ENCODE peak calls at places on chromosomes 4 and X, in nine cellular contexts. C, Y, L, J, S, R, Q, B and K are unnamed samples.

GRCh38 chr4:70601422-70602039 is 9.5 kb downstream of the AMBN start:
- DNase-seq in C (peak; percentile 49), Y (no peak), L (peak; percentile 42), J (peak; percentile 40), S (peak; percentile 78), R (peak; percentile 65), Q (peak; percentile 69), B (no peak), K (no peak)

GRCh38 chrX:129932792-129933321 is 26.9 kb downstream of the UTP14A start:
- DNase-seq in C (peak; percentile 46), Y (no peak), L (no peak), J (no peak), S (peak; percentile 62), R (peak; percentile 11), Q (peak; percentile 48), B (peak; percentile 51), K (no peak)

GRCh38 chr4:17565846-17566245 is 11.2 kb upstream of the LAP3 start:
- DNase-seq in C (no peak), Y (no peak), L (no peak), J (no peak), S (no peak), R (no peak), Q (no peak), B (no peak), K (no peak)

GRCh38 chrX:133444196-133444595 is 28.9 kb upstream of the GPC4 start:
- DNase-seq in C (no peak), Y (no peak), L (no peak), J (no peak), S (no peak), R (no peak), Q (no peak), B (no peak), K (no peak)

GRCh38 chr4:142815834-142816233 is 30.3 kb downstream of the INPP4B start:
- DNase-seq in C (no peak), Y (no peak), L (no peak), J (no peak), S (no peak), R (peak; percentile 13), Q (peak; percentile 91), B (no peak), K (no peak)

GRCh38 chr4:142396279-142396678 is 449.8 kb downstream of the INPP4B start:
- DNase-seq in C (no peak), Y (no peak), L (no peak), J (no peak), S (no peak), R (no peak), Q (peak; percentile 76), B (no peak), K (no peak)

GRCh38 chr4:147709999-147710398 is 21.9 kb upstream of the ARHGAP10 start:
- DNase-seq in C (peak; percentile 61), Y (no peak), L (no peak), J (no peak), S (no peak), R (peak; percentile 16), Q (peak; percentile 36), B (no peak), K (no peak)

GRCh38 chr4:102318526-102318925 is 26.8 kb downstream of the SLC39A8 start:
- DNase-seq in C (peak; percentile 59), Y (no peak), L (peak; percentile 65), J (no peak), S (no peak), R (no peak), Q (no peak), B (no peak), K (no peak)

GRCh38 chr4:117488692-117489091 is 403.3 kb upstream of the TRAM1L1 start:
- DNase-seq in C (no peak), Y (no peak), L (no peak), J (no peak), S (no peak), R (no peak), Q (no peak), B (no peak), K (no peak)

GRCh38 chr4:42778349-42778748 is 114.2 kb upstream of the GRXCR1 start:
- DNase-seq in C (no peak), Y (no peak), L (no peak), J (no peak), S (no peak), R (no peak), Q (no peak), B (no peak), K (no peak)

GRCh38 chr4:166432125-166432524 is 559.1 kb downstream of the TLL1 start:
- DNase-seq in C (no peak), Y (no peak), L (no peak), J (no peak), S (no peak), R (no peak), Q (no peak), B (no peak), K (no peak)

GRCh38 chr4:128649161-128649560 is 160.3 kb upstream of the JADE1 start:
- DNase-seq in C (no peak), Y (no peak), L (no peak), J (no peak), S (no peak), R (no peak), Q (no peak), B (no peak), K (no peak)

GRCh38 chr4:159035570-159035969 is 67.3 kb upstream of the RAPGEF2 start:
- DNase-seq in C (no peak), Y (no peak), L (no peak), J (no peak), S (no peak), R (no peak), Q (no peak), B (no peak), K (no peak)

GRCh38 chrX:24242649-24243556 is 71.0 kb downstream of the SUPT20HL2 start:
- DNase-seq in C (peak; percentile 7), Y (no peak), L (no peak), J (no peak), S (no peak), R (peak; percentile 7), Q (peak; percentile 77), B (no peak), K (peak; percentile 86)

GRCh38 chr4:46505131-46505530 is 115.2 kb upstream of the GABRA2 start:
- DNase-seq in C (no peak), Y (no peak), L (no peak), J (no peak), S (no peak), R (no peak), Q (no peak), B (no peak), K (no peak)

GRCh38 chrX:103629295-103630170 is 758 bp downstream of the TCEAL1 start:
- DNase-seq in C (peak; percentile 38), Y (no peak), L (peak; percentile 59), J (no peak), S (peak; percentile 85), R (peak; percentile 88), Q (peak; percentile 73), B (peak; percentile 76), K (peak; percentile 57)

GRCh38 chr4:188218392-188218791 is 79.2 kb downstream of the TRIML1 start:
- DNase-seq in C (no peak), Y (no peak), L (no peak), J (no peak), S (peak; percentile 45), R (no peak), Q (no peak), B (no peak), K (no peak)

GRCh38 chr4:71449878-71450277 is 111.1 kb downstream of the SLC4A4 start:
- DNase-seq in C (no peak), Y (no peak), L (no peak), J (no peak), S (no peak), R (no peak), Q (no peak), B (no peak), K (no peak)

GRCh38 chrX:50780144-50780543 is 33.9 kb downstream of the SHROOM4 start:
- DNase-seq in C (no peak), Y (no peak), L (no peak), J (no peak), S (no peak), R (no peak), Q (no peak), B (no peak), K (no peak)

GRCh38 chrX:50779694-50780093 is 34.3 kb downstream of the SHROOM4 start:
- DNase-seq in C (no peak), Y (no peak), L (no peak), J (no peak), S (peak; percentile 11), R (peak; percentile 72), Q (peak; percentile 4), B (no peak), K (no peak)
- H3K27ac ChIP-seq in C (no peak overlapping the region), Y (no peak overlapping the region), L (no peak overlapping the region), J (no peak overlapping the region), S (no peak overlapping the region), R (peak overlapping the region; percentile 24), Q (no peak overlapping the region), B (no peak overlapping the region), K (no peak overlapping the region)

GRCh38 chr4:169649545-169650226 is 29.3 kb downstream of the CLCN3 start:
- DNase-seq in C (no peak), Y (no peak), L (no peak), J (no peak), S (no peak), R (no peak), Q (no peak), B (no peak), K (no peak)
- H3K27ac ChIP-seq in C (no peak overlapping the region), Y (no peak overlapping the region), L (no peak overlapping the region), J (no peak overlapping the region), S (no peak overlapping the region), R (no peak overlapping the region), Q (no peak overlapping the region), B (no peak overlapping the region), K (no peak overlapping the region)

GRCh38 chrX:10485331-10485730 is 135.1 kb downstream of the MID1 start:
- DNase-seq in C (peak; percentile 74), Y (no peak), L (no peak), J (no peak), S (no peak), R (no peak), Q (peak; percentile 38), B (no peak), K (no peak)

GRCh38 chrX:10482708-10483107 is 137.7 kb downstream of the MID1 start:
- DNase-seq in C (no peak), Y (no peak), L (no peak), J (no peak), S (no peak), R (no peak), Q (no peak), B (no peak), K (no peak)

GRCh38 chrX:10483191-10483808 is 137.1 kb downstream of the MID1 start:
- DNase-seq in C (peak; percentile 51), Y (no peak), L (no peak), J (no peak), S (no peak), R (no peak), Q (no peak), B (no peak), K (no peak)

GRCh38 chrX:10486373-10486772 is 134.0 kb downstream of the MID1 start:
- DNase-seq in C (peak; percentile 84), Y (no peak), L (no peak), J (peak; percentile 60), S (no peak), R (no peak), Q (peak; percentile 89), B (no peak), K (no peak)

GRCh38 chrX:10484683-10485247 is 135.6 kb downstream of the MID1 start:
- DNase-seq in C (peak; percentile 69), Y (no peak), L (no peak), J (peak; percentile 60), S (no peak), R (peak; percentile 10), Q (peak; percentile 27), B (no peak), K (no peak)
- H3K27ac ChIP-seq in C (no peak overlapping the region), Y (no peak overlapping the region), L (no peak overlapping the region), J (peak overlapping the region; percentile 69), S (no peak overlapping the region), R (peak overlapping the region; percentile 42), Q (peak overlapping the region; percentile 48), B (no peak overlapping the region), K (no peak overlapping the region)

GRCh38 chrX:33307954-33308353 is 96.6 kb upstream of the DMD start:
- DNase-seq in C (peak; percentile 0), Y (no peak), L (no peak), J (no peak), S (no peak), R (no peak), Q (no peak), B (no peak), K (no peak)
- H3K27ac ChIP-seq in C (no peak overlapping the region), Y (no peak overlapping the region), L (no peak overlapping the region), J (peak overlapping the region; percentile 40), S (no peak overlapping the region), R (no peak overlapping the region), Q (no peak overlapping the region), B (no peak overlapping the region), K (no peak overlapping the region)